ENCODE peak calls at places on chromosomes 7 and 10, in four cellular contexts. Q is endothelial cell of umbilical vein, N is heart left ventricle, S is suprapubic skin. D is an unnamed sample.

GRCh38 chr7:73738220-73738611 is 386 bp downstream of the ABHD11 start:
- DNase-seq in Q (peak; percentile 52), N (peak; percentile 56), S (peak; percentile 80), D (no peak)

GRCh38 chr7:155169081-155169480 is 99.0 kb downstream of the HTR5A start:
- DNase-seq in Q (no peak), N (no peak), S (no peak), D (no peak)

GRCh38 chr10:77428776-77429395 is 208.7 kb downstream of the KCNMA1 start:
- DNase-seq in Q (no peak), N (no peak), S (no peak), D (peak; percentile 68)

GRCh38 chr7:22061781-22062180 is 116.1 kb upstream of the CDCA7L start:
- DNase-seq in Q (no peak), N (no peak), S (no peak), D (no peak)

GRCh38 chr7:133355325-133355708 is 102.4 kb downstream of the EXOC4 start:
- DNase-seq in Q (peak; percentile 79), N (no peak), S (no peak), D (no peak)

GRCh38 chr10:19702215-19702614 is 114.0 kb upstream of the PLXDC2 start:
- DNase-seq in Q (no peak), N (no peak), S (no peak), D (no peak)

GRCh38 chr10:28307267-28307666 is 4.4 kb upstream of the MPP7 start:
- DNase-seq in Q (no peak), N (no peak), S (no peak), D (no peak)

GRCh38 chr10:6918305-6918704 is 338.2 kb upstream of the PRKCQ start:
- DNase-seq in Q (no peak), N (peak; percentile 10), S (no peak), D (no peak)

GRCh38 chr10:62043493-62043938 is 142.0 kb downstream of the ARID5B start:
- DNase-seq in Q (no peak), N (no peak), S (no peak), D (no peak)
- H3K4me3 ChIP-seq in Q (no peak overlapping the region), N (no peak overlapping the region), S (no peak overlapping the region), D (no peak overlapping the region)

GRCh38 chr10:121974019-121974534 is 940 bp downstream of the NSMCE4A start:
- DNase-seq in Q (no peak), N (no peak), S (no peak), D (no peak)
- TF ChIP-seq CTCF in Q (no peak), N (no peak), S (no peak), D (no peak)

GRCh38 chr10:94104316-94105060 is 110.8 kb downstream of the PLCE1 start:
- DNase-seq in Q (peak; percentile 13), N (no peak), S (no peak), D (no peak)
- H3K4me3 ChIP-seq in Q (no peak overlapping the region), N (no peak overlapping the region), S (no peak overlapping the region), D (no peak overlapping the region)

GRCh38 chr7:105578496-105578895 is 2.8 kb downstream of the EFCAB10 start:
- DNase-seq in Q (no peak), N (no peak), S (no peak), D (no peak)

GRCh38 chr7:105583061-105583460 is 1.8 kb upstream of the EFCAB10 start:
- DNase-seq in Q (no peak), N (no peak), S (no peak), D (no peak)

GRCh38 chr7:105580022-105580740 is 1.1 kb downstream of the EFCAB10 start:
- DNase-seq in Q (peak; percentile 17), N (no peak), S (no peak), D (no peak)

GRCh38 chr7:105584165-105584564 is 2.9 kb upstream of the EFCAB10 start:
- DNase-seq in Q (no peak), N (no peak), S (no peak), D (no peak)

DNA sequence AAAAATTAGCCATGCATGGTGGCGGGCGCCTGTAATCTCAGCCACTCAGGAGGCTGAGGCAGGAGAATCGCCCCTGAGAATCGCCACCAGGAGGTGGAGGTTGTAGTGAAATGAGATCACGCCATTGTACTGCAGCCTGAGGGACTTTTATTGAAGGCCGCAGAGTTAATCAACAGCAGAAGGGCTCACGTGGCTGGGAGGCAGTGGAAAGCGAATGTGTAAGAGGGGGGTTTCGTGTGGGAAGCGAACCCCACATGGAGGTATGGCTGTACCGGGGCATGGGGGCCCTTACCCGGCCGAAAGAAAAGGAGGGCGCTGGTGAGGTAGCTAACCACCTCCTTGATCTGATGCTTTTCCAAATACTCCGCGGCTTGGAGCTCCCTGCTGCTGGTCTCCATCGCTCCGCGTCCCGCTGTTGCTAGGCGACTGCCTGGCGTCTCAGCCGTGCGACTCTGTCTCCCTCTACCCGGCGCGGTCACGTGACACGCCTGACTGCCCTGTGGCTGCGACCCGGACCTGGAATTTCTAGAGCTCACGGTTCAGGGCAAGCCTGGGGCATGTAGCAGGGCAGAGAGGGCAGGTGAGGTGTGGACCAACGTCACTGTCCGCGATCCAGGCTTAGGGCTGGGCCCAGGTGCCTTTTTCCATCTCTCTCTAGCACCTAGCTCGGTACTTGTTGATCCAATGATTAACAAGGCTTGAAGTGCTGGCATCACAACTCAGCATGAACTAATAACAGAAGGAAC is at the start of gene EFCAB10:
- DNase-seq in Q (peak; percentile 58), N (peak; percentile 25), S (no peak), D (no peak)
- TF ChIP-seq CTCF in Q (no peak), N (no peak), S (no peak), D (peak; percentile 27)

DNA sequence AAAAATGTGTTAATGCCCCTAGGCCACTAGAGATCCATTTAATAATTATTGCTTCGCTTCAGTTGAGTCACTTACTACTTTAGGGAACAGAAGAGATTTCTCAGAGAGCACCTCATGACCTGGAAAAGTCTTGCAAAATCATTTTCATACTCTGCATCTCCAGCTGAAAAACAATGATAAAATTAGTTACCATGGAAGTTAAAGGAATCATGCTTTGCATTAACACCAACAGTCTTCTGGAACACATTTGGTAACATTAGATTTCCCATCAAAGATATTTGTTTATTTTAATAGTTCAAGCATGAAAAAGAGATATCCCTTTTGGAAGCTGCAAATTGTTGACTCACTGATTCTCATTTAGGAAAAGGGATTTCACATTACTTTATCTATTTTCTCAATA is 1.8 kb upstream of the STEAP2 start:
- DNase-seq in Q (no peak), N (no peak), S (no peak), D (no peak)
- H3K4me3 ChIP-seq in Q (no peak overlapping the region), N (no peak overlapping the region), S (no peak overlapping the region), D (no peak overlapping the region)

DNA sequence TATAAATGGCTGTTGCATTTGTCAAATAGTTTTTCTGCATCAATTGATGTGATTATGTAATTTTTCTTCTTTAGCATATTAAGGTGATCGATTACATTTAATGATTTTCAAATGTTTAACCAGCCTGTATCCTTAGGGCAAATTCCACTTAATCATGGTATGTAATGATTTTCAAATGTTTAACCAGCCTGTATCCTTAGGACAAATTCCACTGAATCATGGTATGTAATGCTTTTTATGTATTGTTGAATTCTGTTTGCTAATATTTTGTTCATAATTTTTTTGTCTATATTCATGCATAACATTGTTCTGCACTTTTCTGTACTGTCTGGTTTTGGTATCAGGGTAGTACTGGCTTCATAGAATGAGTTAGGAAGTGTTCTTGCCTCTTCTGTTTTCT is 393.3 kb upstream of the FOXK1 start:
- DNase-seq in Q (no peak), N (no peak), S (no peak), D (no peak)
- TF ChIP-seq CTCF in Q (no peak), N (no peak), S (no peak), D (no peak)

DNA sequence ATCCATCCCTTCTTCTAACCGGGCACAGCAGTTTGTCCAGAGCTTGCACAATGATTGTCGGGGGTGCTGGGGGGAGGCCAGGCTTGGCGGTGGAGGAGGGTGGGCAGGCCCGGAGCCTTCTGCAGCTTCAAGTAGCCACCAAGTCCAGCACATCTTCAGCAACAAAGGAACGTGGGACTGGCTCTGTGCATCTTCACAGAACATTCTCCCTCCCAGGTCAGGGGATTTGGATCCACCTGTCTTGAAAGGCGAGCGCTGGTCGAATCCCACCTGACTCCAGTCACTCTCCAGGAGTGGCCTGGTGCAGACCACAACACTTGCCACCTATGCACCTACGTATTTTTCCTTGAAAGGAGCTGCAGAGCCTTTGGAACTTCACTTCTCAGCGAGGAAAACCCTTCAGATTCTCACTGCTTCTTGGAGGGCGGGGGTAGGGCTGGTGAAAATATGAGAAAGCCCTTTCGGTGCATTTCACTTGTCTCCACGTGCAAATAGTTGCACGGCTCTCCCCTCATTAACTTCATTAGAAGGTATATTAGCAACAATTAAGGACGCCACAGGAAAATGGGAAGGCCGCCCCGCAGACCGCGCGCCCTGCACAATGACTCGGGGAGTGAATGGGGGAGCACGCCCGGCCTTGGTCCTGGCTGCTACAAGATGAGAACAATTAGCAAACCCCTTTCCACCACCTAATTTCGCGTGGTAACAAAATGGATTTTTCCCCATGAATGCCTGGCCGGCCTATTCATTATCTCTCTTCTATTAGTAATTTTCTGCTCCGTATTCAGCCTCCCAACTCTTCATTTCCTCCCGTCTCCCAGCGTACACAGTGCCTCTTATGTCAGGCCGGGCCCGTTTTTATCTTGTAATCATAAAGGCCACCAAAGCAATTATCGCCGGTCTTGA is 346.7 kb downstream of the DNAJB6 start:
- DNase-seq in Q (no peak), N (no peak), S (no peak), D (no peak)
- H3K4me3 ChIP-seq in Q (no peak overlapping the region), N (no peak overlapping the region), S (peak overlapping the region; percentile 17), D (no peak overlapping the region)

GRCh38 chr10:102753724-102754123 is 10.0 kb downstream of the WBP1L start:
- DNase-seq in Q (no peak), N (no peak), S (no peak), D (no peak)

GRCh38 chr10:102752934-102753664 is 9.4 kb downstream of the WBP1L start:
- DNase-seq in Q (peak; percentile 87), N (peak; percentile 27), S (no peak), D (no peak)

GRCh38 chr10:102757323-102757722 is 13.6 kb downstream of the WBP1L start:
- DNase-seq in Q (no peak), N (no peak), S (no peak), D (no peak)

GRCh38 chr10:102758226-102758932 is 14.6 kb downstream of the WBP1L start:
- DNase-seq in Q (no peak), N (no peak), S (no peak), D (no peak)

DNA sequence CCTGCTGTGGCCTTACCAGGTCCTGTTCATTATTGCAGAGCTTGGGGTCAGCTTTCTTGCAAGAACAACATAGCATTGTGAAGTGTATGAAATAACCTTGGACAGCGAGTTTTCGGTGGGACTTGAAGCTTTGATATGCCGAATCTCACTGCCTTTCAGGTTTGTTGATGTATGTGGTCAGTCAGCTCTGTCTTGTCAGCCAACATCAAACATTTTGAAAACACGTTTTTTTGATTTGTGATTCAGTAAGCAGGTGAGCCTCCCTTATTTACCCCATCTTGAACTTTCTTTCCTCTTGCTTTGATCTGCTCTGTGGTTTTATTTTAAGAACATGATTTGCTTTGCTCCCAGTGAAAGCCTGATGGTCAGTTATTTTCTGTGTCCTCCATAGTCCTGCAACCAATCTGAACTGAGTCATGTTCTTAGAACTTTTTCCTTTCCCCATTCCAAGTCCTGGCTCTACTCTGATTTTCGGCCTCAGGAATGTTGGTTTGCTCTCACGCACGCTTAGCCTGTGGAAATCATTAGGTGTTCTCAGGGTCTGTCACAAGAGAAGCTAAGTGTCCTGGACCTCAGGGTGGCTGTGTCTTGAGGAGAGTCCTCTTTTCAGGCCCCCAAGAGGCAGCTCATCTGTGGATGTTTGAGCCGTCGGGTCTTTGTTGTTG is 8.7 kb downstream of the WBP1L start:
- DNase-seq in Q (no peak), N (no peak), S (no peak), D (peak; percentile 86)
- TF ChIP-seq CTCF in Q (no peak), N (no peak), S (no peak), D (no peak)

D was measured in AG09309.